ENCODE peak calls at places on chromosomes 12 and 14, in five cellular contexts. X, Q, O, C and F are unnamed samples.

GRCh38 chr12:96770239-96770780 is 136.7 kb upstream of the NEDD1 start:
- DNase-seq in X (no peak), Q (no peak), O (no peak), C (no peak), F (no peak)

GRCh38 chr12:24546661-24547060 is 402.2 kb downstream of the BCAT1 start:
- DNase-seq in X (no peak), Q (no peak), O (no peak), C (no peak), F (no peak)

GRCh38 chr12:52267266-52267665 is 7.2 kb upstream of the KRT86 start:
- DNase-seq in X (no peak), Q (no peak), O (no peak), C (no peak), F (no peak)

GRCh38 chr14:21699551-21699950 is 25.9 kb upstream of the OR4E1 start:
- DNase-seq in X (no peak), Q (no peak), O (no peak), C (no peak), F (no peak)

GRCh38 chr14:100102156-100102785 is 37.0 kb downstream of the EVL start:
- DNase-seq in X (no peak), Q (no peak), O (no peak), C (no peak), F (no peak)

GRCh38 chr14:21102472-21103164 is 1.8 kb downstream of the TMEM253 start:
- DNase-seq in X (no peak), Q (no peak), O (no peak), C (no peak), F (no peak)

GRCh38 chr12:16349132-16349463 is 1.7 kb downstream of the MGST1 start:
- DNase-seq in X (peak; percentile 66), Q (peak; percentile 97), O (peak; percentile 96), C (peak; percentile 54), F (peak; percentile 93)

GRCh38 chr12:123126294-123127144 is 24.4 kb downstream of the PITPNM2 start:
- DNase-seq in X (no peak), Q (peak; percentile 98), O (peak; percentile 98), C (peak; percentile 84), F (peak; percentile 99)

GRCh38 chr12:93970892-93971688 is 177.3 kb upstream of the PLXNC1 start:
- DNase-seq in X (no peak), Q (no peak), O (no peak), C (no peak), F (no peak)

GRCh38 chr12:122197612-122197966 is 5.9 kb upstream of the B3GNT4 start:
- DNase-seq in X (no peak), Q (no peak), O (peak; percentile 19), C (no peak), F (no peak)

GRCh38 chr14:59187802-59188460 is 536 bp upstream of the DAAM1 start:
- DNase-seq in X (peak; percentile 35), Q (no peak), O (no peak), C (peak; percentile 50), F (no peak)

GRCh38 chr12:103679771-103680170 is 92.7 kb downstream of the STAB2 start:
- DNase-seq in X (no peak), Q (no peak), O (no peak), C (no peak), F (no peak)

GRCh38 chr12:27667540-27667939 is 28.7 kb upstream of the REP15 start:
- DNase-seq in X (no peak), Q (peak; percentile 65), O (peak; percentile 76), C (no peak), F (peak; percentile 76)

GRCh38 chr12:51377099-51377984 is 13.9 kb downstream of the GALNT6 start:
- DNase-seq in X (no peak), Q (peak; percentile 26), O (no peak), C (no peak), F (no peak)

GRCh38 chr14:95895720-95896119 is 19.1 kb downstream of the TUNAR start:
- DNase-seq in X (no peak), Q (no peak), O (no peak), C (peak; percentile 56), F (no peak)

GRCh38 chr12:82524020-82524419 is 162.7 kb upstream of the TMTC2 start:
- DNase-seq in X (no peak), Q (no peak), O (no peak), C (peak; percentile 9), F (no peak)

GRCh38 chr14:70259420-70259819 is 70.7 kb upstream of the SLC8A3 start:
- DNase-seq in X (no peak), Q (no peak), O (no peak), C (no peak), F (no peak)

GRCh38 chr14:24277606-24278321 is 6.4 kb upstream of the RABGGTA start:
- DNase-seq in X (peak; percentile 42), Q (no peak), O (no peak), C (no peak), F (no peak)

GRCh38 chr14:79044894-79045624 is 874.9 kb downstream of the NRXN3 start:
- DNase-seq in X (no peak), Q (peak; percentile 71), O (peak; percentile 88), C (peak; percentile 56), F (peak; percentile 17)

GRCh38 chr12:53989227-53990113 is 4.5 kb downstream of the HOXC10 start:
- DNase-seq in X (no peak), Q (peak; percentile 40), O (peak; percentile 45), C (peak; percentile 74), F (peak; percentile 88)

GRCh38 chr12:868722-869121 is 80.8 kb downstream of the RAD52 start:
- DNase-seq in X (no peak), Q (no peak), O (no peak), C (no peak), F (no peak)
- TF ChIP-seq CTCF in X (no peak), Q (no peak), O (no peak), C (no peak), F (no peak)

GRCh38 chr12:69055706-69056105 is 122.7 kb upstream of the CPM start:
- DNase-seq in X (no peak), Q (no peak), O (no peak), C (no peak), F (no peak)

GRCh38 chr12:69054343-69055056 is 121.5 kb upstream of the CPM start:
- DNase-seq in X (no peak), Q (no peak), O (no peak), C (no peak), F (no peak)

GRCh38 chr12:69055280-69055679 is 122.3 kb upstream of the CPM start:
- DNase-seq in X (no peak), Q (no peak), O (no peak), C (no peak), F (no peak)

GRCh38 chr12:69056743-69057515 is 124.0 kb upstream of the CPM start:
- DNase-seq in X (no peak), Q (peak; percentile 82), O (peak; percentile 66), C (no peak), F (peak; percentile 93)

GRCh38 chr12:69052613-69053408 is 119.8 kb upstream of the CPM start:
- DNase-seq in X (no peak), Q (peak; percentile 82), O (peak; percentile 83), C (peak; percentile 52), F (peak; percentile 94)
- H3K4me3 ChIP-seq in X (no peak overlapping the region), Q (no peak overlapping the region), O (no peak overlapping the region), C (no peak overlapping the region), F (peak overlapping the region; percentile 9)

GRCh38 chr12:117012189-117012805 is 86.9 kb downstream of the TESC start:
- DNase-seq in X (no peak), Q (no peak), O (peak; percentile 41), C (no peak), F (peak; percentile 66)
- TF ChIP-seq CTCF in X (no peak), Q (no peak), O (no peak), C (no peak), F (no peak)

GRCh38 chr14:92652413-92653151 is 95.8 kb downstream of the LGMN start:
- DNase-seq in X (peak; percentile 31), Q (no peak), O (no peak), C (no peak), F (no peak)

GRCh38 chr14:92651793-92652382 is 96.5 kb downstream of the LGMN start:
- DNase-seq in X (peak; percentile 64), Q (no peak), O (no peak), C (no peak), F (no peak)

GRCh38 chr14:92649934-92650545 is 98.4 kb downstream of the LGMN start:
- DNase-seq in X (peak; percentile 56), Q (peak; percentile 97), O (peak; percentile 92), C (no peak), F (peak; percentile 96)

GRCh38 chr14:92650581-92651105 is 97.8 kb downstream of the LGMN start:
- DNase-seq in X (no peak), Q (no peak), O (no peak), C (no peak), F (no peak)

DNA sequence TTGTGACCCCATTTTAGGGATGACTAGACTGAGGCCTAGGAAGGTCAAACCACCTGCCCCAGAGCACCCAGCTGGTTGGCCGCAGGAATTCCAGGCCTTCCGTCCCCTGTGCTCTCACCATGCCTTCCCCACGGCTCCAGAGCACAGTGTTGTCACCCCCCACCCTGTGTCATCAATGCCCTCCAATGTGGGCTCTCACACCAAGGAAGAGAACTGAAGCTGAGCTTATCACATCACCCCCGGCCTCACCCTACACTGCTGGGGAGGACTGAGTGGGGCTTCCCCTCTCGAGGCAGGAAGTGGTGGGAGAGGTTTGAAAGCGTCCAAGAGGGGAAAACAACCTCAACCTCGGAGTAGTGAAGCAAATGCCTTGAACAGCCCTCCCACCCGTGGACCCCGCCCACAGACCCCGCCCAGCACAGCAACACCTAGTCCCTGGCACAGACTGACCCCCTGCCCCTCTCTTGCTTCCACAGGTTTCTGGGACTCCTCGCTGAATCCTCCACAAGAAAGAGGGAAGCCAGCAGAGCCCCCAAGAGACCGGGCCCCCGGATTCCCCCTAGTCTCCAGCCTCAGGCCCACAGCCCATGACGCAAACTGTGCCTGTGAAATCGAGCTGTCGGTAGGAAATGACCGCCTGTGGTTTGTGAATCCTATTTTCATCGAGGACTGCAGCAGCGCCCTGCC is 97.2 kb downstream of the LGMN start:
- DNase-seq in X (no peak), Q (no peak), O (no peak), C (no peak), F (no peak)
- H3K4me3 ChIP-seq in X (no peak overlapping the region), Q (no peak overlapping the region), O (no peak overlapping the region), C (no peak overlapping the region), F (no peak overlapping the region)

DNA sequence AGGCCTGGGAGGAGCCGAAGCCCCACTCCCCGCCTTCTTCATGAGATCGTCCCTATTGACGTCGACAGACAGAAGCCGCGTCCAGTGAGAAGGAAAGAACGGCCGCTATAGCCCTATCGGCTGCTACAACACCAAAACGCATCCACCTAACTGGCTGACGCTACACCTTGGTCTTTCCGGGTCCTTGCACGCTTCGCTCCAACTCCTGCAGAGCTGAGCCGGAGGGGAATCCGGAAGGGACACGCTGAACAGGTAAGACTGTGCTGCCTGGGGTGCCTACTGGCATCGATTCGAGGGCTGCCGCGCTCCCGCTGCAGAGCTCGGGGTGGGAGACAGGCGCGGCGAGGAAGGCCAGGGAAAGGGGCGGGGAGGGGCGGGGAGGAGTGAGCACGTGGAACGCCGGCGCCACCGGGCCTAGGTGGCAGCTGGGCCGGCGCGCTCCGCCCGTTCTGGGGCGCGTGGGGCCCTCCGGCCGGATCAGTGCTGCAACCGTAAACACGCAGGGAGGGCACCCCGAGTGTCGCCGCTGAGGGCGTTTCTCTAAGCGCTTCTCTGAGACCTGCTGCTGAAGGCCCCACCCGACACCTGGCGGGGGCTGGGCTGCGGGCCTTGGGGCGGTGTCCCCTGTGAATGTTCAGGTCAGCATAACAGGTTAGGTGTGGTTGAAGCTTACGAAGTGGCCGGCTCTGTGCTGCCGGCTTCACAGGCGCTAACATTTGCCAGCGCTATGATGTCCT is at the start of gene DCAF4:
- DNase-seq in X (peak; percentile 96), Q (peak; percentile 98), O (peak; percentile 98), C (peak; percentile 98), F (peak; percentile 98)
- TF ChIP-seq CTCF in X (no peak), Q (no peak), O (no peak), C (no peak), F (no peak)